ENCODE peak calls at places on chromosome 3, in nine cellular contexts. Z, S, R, P, K, A, J, M and B are unnamed samples.

GRCh38 chr3:197718904-197719303 is 17.8 kb downstream of the RUBCN start:
- DNase-seq in P (no peak), K (no peak), A (peak), Z (no peak), S (peak), M (no peak), J (no peak), R (no peak), B (no peak)

GRCh38 chr3:2156244-2156847 is 57.7 kb downstream of the CNTN4 start:
- DNase-seq in M (no peak), A (peak), Z (peak), K (no peak), P (no peak), R (no peak), S (no peak), J (peak), B (peak)

GRCh38 chr3:139540686-139541085 is 1.1 kb upstream of the RBP1 start:
- DNase-seq in Z (no peak), K (no peak), S (no peak), P (no peak), R (no peak), J (no peak), A (no peak), M (no peak), B (no peak)

GRCh38 chr3:93962798-93963197 is 10.9 kb downstream of the PROS1 start:
- DNase-seq in P (no peak), J (no peak), A (no peak), M (no peak), Z (no peak), K (no peak), S (no peak), R (no peak), B (no peak)

GRCh38 chr3:45604066-45604465 is 9.5 kb downstream of the LIMD1 start:
- DNase-seq in P (no peak), Z (no peak), J (no peak), S (no peak), R (no peak), K (no peak), M (no peak), A (no peak), B (no peak)

GRCh38 chr3:196080997-196081833 is 675 bp downstream of the TFRC start:
- DNase-seq in S (peak), J (peak), A (peak), M (peak), Z (peak), K (peak), R (peak), P (peak), B (peak)

GRCh38 chr3:13141991-13142412 is 68.8 kb upstream of the IQSEC1 start:
- DNase-seq in P (no peak), Z (peak), M (no peak), J (peak), A (peak), S (peak), K (peak), R (peak), B (peak)

GRCh38 chr3:43872901-43873300 is 182.2 kb downstream of the ABHD5 start:
- DNase-seq in R (peak), P (no peak), J (no peak), S (peak), M (no peak), A (peak), Z (no peak), K (no peak), B (no peak)

GRCh38 chr3:139448104-139448503 is 28.2 kb downstream of the RBP2 start:
- DNase-seq in P (no peak), S (no peak), Z (no peak), K (peak), M (peak), A (peak), J (no peak), R (no peak), B (no peak)

GRCh38 chr3:63046580-63046979 is 171.4 kb upstream of the CADPS start:
- DNase-seq in P (no peak), Z (no peak), M (no peak), A (no peak), K (no peak), J (no peak), S (no peak), R (no peak), B (no peak)

GRCh38 chr3:77147836-77148578 is 108.1 kb downstream of the ROBO2 start:
- DNase-seq in J (no peak), Z (no peak), R (no peak), P (no peak), S (no peak), M (no peak), A (no peak), K (no peak), B (no peak)

GRCh38 chr3:2772803-2773202 is 337.4 kb downstream of the IL5RA start:
- DNase-seq in R (no peak), Z (no peak), K (no peak), M (no peak), S (no peak), P (no peak), A (no peak), J (no peak), B (no peak)

GRCh38 chr3:126391631-126392030 is 3.1 kb upstream of the CFAP100 start:
- DNase-seq in M (no peak), J (no peak), A (no peak), S (no peak), R (peak), P (no peak), Z (no peak), K (no peak), B (no peak)

GRCh38 chr3:97576221-97576620 is 188.3 kb upstream of the ARL6 start:
- DNase-seq in R (no peak), M (no peak), A (no peak), J (no peak), S (no peak), Z (no peak), K (no peak), P (no peak), B (no peak)

GRCh38 chr3:194306771-194307640 is 44.1 kb downstream of the CPN2 start:
- DNase-seq in A (no peak), K (no peak), J (peak), Z (peak), R (peak), P (no peak), M (no peak), S (no peak), B (peak)

GRCh38 chr3:148227534-148227933 is 470.2 kb upstream of the AGTR1 start:
- DNase-seq in M (no peak), J (no peak), P (no peak), Z (no peak), R (no peak), S (peak), K (no peak), A (no peak), B (no peak)

GRCh38 chr3:12562451-12562850 is 5.6 kb downstream of the MKRN2 start:
- DNase-seq in S (no peak), P (no peak), M (no peak), Z (no peak), J (no peak), A (no peak), R (no peak), K (no peak), B (no peak)

GRCh38 chr3:175075269-175075668 is 216.1 kb downstream of the NAALADL2 start:
- DNase-seq in M (no peak), K (no peak), J (no peak), S (peak), P (no peak), A (no peak), Z (no peak), R (no peak), B (no peak)

GRCh38 chr3:196117809-196118208 is 35.9 kb upstream of the TFRC start:
- DNase-seq in J (peak), A (no peak), K (no peak), M (no peak), S (no peak), P (no peak), R (no peak), Z (no peak), B (peak)

GRCh38 chr3:197541756-197542539 is 13.8 kb downstream of the BDH1 start:
- DNase-seq in Z (no peak), M (peak), R (no peak), K (peak), J (no peak), P (no peak), S (peak), A (no peak), B (no peak)

GRCh38 chr3:171557173-171557572 is 97.0 kb upstream of the TNIK start:
- DNase-seq in Z (no peak), K (no peak), J (no peak), S (no peak), A (no peak), R (no peak), P (no peak), M (no peak), B (no peak)

GRCh38 chr3:150736316-150736719 is 26.7 kb downstream of the SIAH2 start:
- DNase-seq in J (no peak), S (no peak), A (peak), P (no peak), Z (no peak), R (no peak), K (no peak), M (no peak), B (no peak)

GRCh38 chr3:152403632-152404066 is 134.9 kb downstream of the MBNL1 start:
- DNase-seq in P (no peak), A (no peak), M (no peak), K (peak), R (peak), Z (no peak), S (no peak), J (no peak), B (peak)

GRCh38 chr3:87309601-87310000 is 33.2 kb upstream of the POU1F1 start:
- DNase-seq in P (no peak), A (peak), M (no peak), K (no peak), J (no peak), S (no peak), R (no peak), Z (no peak), B (no peak)

GRCh38 chr3:15505412-15506165 is 15.9 kb downstream of the COLQ start:
- DNase-seq in P (no peak), Z (no peak), S (no peak), K (no peak), A (no peak), R (no peak), M (no peak), J (no peak), B (no peak)